ENCODE peak calls at places on chromosomes 2 and 18, in four cellular contexts. S, P, F and R are unnamed samples. For H3K4me1, the result is how much of the 10 kb centered on the place peaks cover.

GRCh38 chr2:196219686-196220085 is 48.3 kb upstream of the STK17B start:
- DNase-seq in F (no peak), S (no peak), P (no peak), R (no peak)

GRCh38 chr2:233402346-233402745 is 48.1 kb downstream of the DGKD start:
- DNase-seq in F (no peak), P (peak), S (no peak), R (no peak)

GRCh38 chr2:223969856-223970255 is 12.6 kb downstream of the MRPL44 start:
- DNase-seq in P (no peak), S (no peak), F (no peak), R (no peak)

GRCh38 chr2:46114981-46115380 is 182.2 kb upstream of the EPAS1 start:
- DNase-seq in P (no peak), F (no peak), S (no peak), R (no peak)

GRCh38 chr2:26555246-26556133 is 77.6 kb upstream of the OTOF start:
- DNase-seq in F (no peak), P (peak), S (no peak), R (no peak)

GRCh38 chr18:67553471-67553870 is 37.0 kb upstream of the DSEL start:
- DNase-seq in S (no peak), P (no peak), F (no peak), R (no peak)

GRCh38 chr2:1681323-1682310 is 62.7 kb downstream of the PXDN start:
- DNase-seq in S (no peak), P (no peak), F (no peak), R (peak)

GRCh38 chr2:79389475-79389874 is 123.4 kb upstream of the CTNNA2 start:
- DNase-seq in F (no peak), S (no peak), P (no peak), R (no peak)

GRCh38 chr2:40451926-40452605 is at the start of gene SLC8A1:
- DNase-seq in F (peak), S (peak), P (peak), R (peak)

GRCh38 chr18:70558371-70558770 is 269.5 kb downstream of the SOCS6 start:
- DNase-seq in P (no peak), S (no peak), F (no peak), R (no peak)

GRCh38 chr2:26043109-26043508 is 9.2 kb downstream of the RAB10 start:
- DNase-seq in P (no peak), F (no peak), S (no peak), R (no peak)

GRCh38 chr2:84960157-84960506 is 10.8 kb upstream of the KCMF1 start:
- DNase-seq in P (peak), S (no peak), F (no peak), R (no peak)

GRCh38 chr2:145807978-145808377 is 1288.1 kb upstream of the ZEB2 start:
- DNase-seq in P (no peak), F (no peak), S (no peak), R (no peak)

GRCh38 chr18:48836231-48836805 is 114.4 kb downstream of the SMAD7 start:
- DNase-seq in S (no peak), P (peak), F (no peak), R (no peak)
- H3K4me1 ChIP-seq in S (under half), P (half or more), F (under half), R (under half)

GRCh38 chr2:30268296-30268871 is 37.0 kb downstream of the LBH start:
- DNase-seq in S (no peak), P (no peak), F (no peak), R (no peak)
- H3K4me3 ChIP-seq in S (no peak), P (no peak), F (no peak), R (no peak)

GRCh38 chr2:68121873-68122679 is 35.6 kb upstream of the PNO1 start:
- DNase-seq in S (peak), P (peak), F (peak), R (peak)
- H3K27ac ChIP-seq in S (no peak), P (no peak), F (no peak), R (no peak)

GRCh38 chr2:10387033-10387432 is 61.1 kb downstream of the ODC1 start:
- DNase-seq in S (no peak), P (no peak), F (no peak), R (no peak)

GRCh38 chr2:10382313-10383061 is 65.6 kb downstream of the ODC1 start:
- DNase-seq in S (no peak), F (no peak), P (no peak), R (peak)

GRCh38 chr2:10385933-10386773 is 62.0 kb downstream of the ODC1 start:
- DNase-seq in F (no peak), S (no peak), P (no peak), R (no peak)

GRCh38 chr2:10385501-10385900 is 62.6 kb downstream of the ODC1 start:
- DNase-seq in F (no peak), S (no peak), P (no peak), R (no peak)

GRCh38 chr2:10384089-10384734 is 63.9 kb downstream of the ODC1 start:
- DNase-seq in S (no peak), P (no peak), F (no peak), R (no peak)
- H3K4me1 ChIP-seq in S (under half), P (under half), F (under half), R (under half)

GRCh38 chr2:176138526-176139169 is 9.1 kb downstream of the HOXD8 start:
- DNase-seq in P (peak), S (no peak), F (no peak), R (no peak)
- H3K4me3 ChIP-seq in P (no peak), S (no peak), F (no peak), R (peak)